ENCODE peak calls at places on chromosomes 7 and 10, in eight cellular contexts. R, N, B, U, Z, M, D and E are unnamed samples.

GRCh38 chr7:137874390-137874789 is 27.6 kb upstream of the DGKI start:
- DNase-seq in R (no peak), N (no peak), B (no peak), U (no peak), Z (peak), M (no peak), D (no peak), E (no peak)

GRCh38 chr7:133633055-133633454 is 380.2 kb downstream of the EXOC4 start:
- DNase-seq in R (no peak), N (no peak), B (no peak), U (peak), Z (peak), M (no peak), D (no peak), E (no peak)

GRCh38 chr7:2928256-2928612 is 84.1 kb upstream of the GNA12 start:
- DNase-seq in R (no peak), N (no peak), B (no peak), U (no peak), Z (no peak), M (no peak), D (no peak), E (no peak)

GRCh38 chr7:105638324-105638723 is 57.0 kb upstream of the EFCAB10 start:
- DNase-seq in R (no peak), N (no peak), B (no peak), U (no peak), Z (no peak), M (no peak), D (no peak), E (no peak)

GRCh38 chr10:69186524-69186923 is 6.5 kb downstream of the SUPV3L1 start:
- DNase-seq in R (no peak), N (no peak), B (no peak), U (no peak), Z (no peak), M (no peak), D (no peak), E (no peak)

GRCh38 chr10:88800152-88801125 is 2.1 kb upstream of the LIPM start:
- DNase-seq in R (no peak), N (no peak), B (no peak), U (no peak), Z (no peak), M (peak), D (no peak), E (no peak)

GRCh38 chr10:103739039-103739764 is 116.2 kb downstream of the SH3PXD2A start:
- DNase-seq in R (no peak), N (no peak), B (no peak), U (no peak), Z (peak), M (no peak), D (no peak), E (no peak)

GRCh38 chr7:44320794-44321371 is 4.5 kb downstream of the CAMK2B start:
- DNase-seq in R (no peak), N (no peak), B (no peak), U (no peak), Z (no peak), M (no peak), D (no peak), E (no peak)

GRCh38 chr7:78616539-78616938 is 818.0 kb downstream of the PHTF2 start:
- DNase-seq in R (no peak), N (no peak), B (no peak), U (no peak), Z (no peak), M (no peak), D (no peak), E (no peak)

GRCh38 chr7:154777023-154777422 is 225.9 kb downstream of the PAXIP1 start:
- DNase-seq in R (no peak), N (no peak), B (no peak), U (no peak), Z (no peak), M (no peak), D (no peak), E (peak)

GRCh38 chr7:39616138-39616537 is 7.2 kb upstream of the RALA start:
- DNase-seq in R (no peak), N (no peak), B (no peak), U (no peak), Z (no peak), M (no peak), D (no peak), E (no peak)

GRCh38 chr10:62456611-62457101 is 82.5 kb downstream of the ZNF365 start:
- DNase-seq in R (no peak), N (no peak), B (no peak), U (no peak), Z (no peak), M (no peak), D (no peak), E (no peak)

GRCh38 chr10:100653957-100654834 is 91.2 kb upstream of the PAX2 start:
- DNase-seq in R (no peak), N (peak), B (no peak), U (no peak), Z (no peak), M (no peak), D (no peak), E (no peak)

GRCh38 chr10:119319920-119320258 is 112.5 kb downstream of the GRK5 start:
- DNase-seq in R (no peak), N (no peak), B (no peak), U (no peak), Z (no peak), M (no peak), D (no peak), E (no peak)

GRCh38 chr10:3167611-3168330 is 4.8 kb downstream of the PITRM1 start:
- DNase-seq in R (no peak), N (no peak), B (no peak), U (no peak), Z (no peak), M (no peak), D (no peak), E (no peak)

GRCh38 chr10:72242675-72243074 is 26.6 kb upstream of the ASCC1 start:
- DNase-seq in R (no peak), N (no peak), B (no peak), U (peak), Z (no peak), M (no peak), D (no peak), E (no peak)

GRCh38 chr7:148398844-148399365 is 191.7 kb upstream of the C7orf33 start:
- DNase-seq in R (no peak), N (no peak), B (no peak), U (no peak), Z (no peak), M (no peak), D (no peak), E (no peak)

GRCh38 chr7:74217455-74218342 is 7.9 kb downstream of the LAT2 start:
- DNase-seq in R (no peak), N (no peak), B (no peak), U (peak), Z (no peak), M (no peak), D (no peak), E (no peak)

GRCh38 chr10:126839094-126839761 is 66.0 kb upstream of the DOCK1 start:
- DNase-seq in R (no peak), N (no peak), B (no peak), U (peak), Z (no peak), M (no peak), D (no peak), E (peak)

GRCh38 chr10:73494213-73494612 is 1.6 kb downstream of the PPP3CB start:
- DNase-seq in R (no peak), N (no peak), B (no peak), U (no peak), Z (no peak), M (no peak), D (no peak), E (no peak)

GRCh38 chr7:81232084-81232799 is 313.4 kb upstream of the SEMA3C start:
- DNase-seq in R (no peak), N (no peak), B (no peak), U (no peak), Z (no peak), M (no peak), D (no peak), E (no peak)

GRCh38 chr7:7181519-7182155 is 707 bp upstream of the C1GALT1 start:
- DNase-seq in R (peak), N (peak), B (peak), U (peak), Z (no peak), M (peak), D (peak), E (peak)

GRCh38 chr10:55803055-55803454 is 558.0 kb downstream of the ZWINT start:
- DNase-seq in R (no peak), N (no peak), B (no peak), U (no peak), Z (no peak), M (no peak), D (no peak), E (no peak)

GRCh38 chr10:129910861-129911260 is 53.2 kb downstream of the EBF3 start:
- DNase-seq in R (no peak), N (no peak), B (no peak), U (no peak), Z (no peak), M (no peak), D (no peak), E (no peak)

GRCh38 chr7:50369408-50370026 is 65.0 kb downstream of the IKZF1 start:
- DNase-seq in R (no peak), N (no peak), B (no peak), U (no peak), Z (no peak), M (no peak), D (peak), E (no peak)